ENCODE peak calls at places on chromosomes 7 and 10, in four cellular contexts. Z is Calu3, U is EL, J is hypothalamus. E is an unnamed sample.

GRCh38 chr10:52191049-52191448 is 123.0 kb upstream of the DKK1 start:
- DNase-seq in Z (no peak), U (no peak), J (no peak), E (no peak)

GRCh38 chr7:108201766-108202165 is 71.6 kb upstream of the LAMB4 start:
- DNase-seq in Z (no peak), U (no peak), J (no peak), E (no peak)

GRCh38 chr10:3143791-3144434 is 28.7 kb downstream of the PITRM1 start:
- DNase-seq in Z (no peak), U (no peak), J (no peak), E (no peak)

GRCh38 chr10:13717936-13718772 is 131.4 kb downstream of the PRPF18 start:
- DNase-seq in Z (peak), U (peak), J (peak), E (no peak)

GRCh38 chr7:38775503-38775902 is 133.5 kb downstream of the VPS41 start:
- DNase-seq in Z (no peak), U (no peak), J (no peak), E (no peak)

GRCh38 chr7:12949060-12950045 is 261.9 kb downstream of the ARL4A start:
- DNase-seq in Z (no peak), U (no peak), J (no peak), E (no peak)

GRCh38 chr10:62610649-62611229 is 193.8 kb upstream of the ADO start:
- DNase-seq in Z (peak), U (peak), J (peak), E (peak)

GRCh38 chr7:33753881-33754525 is 151.3 kb upstream of the BMPER start:
- DNase-seq in Z (no peak), U (no peak), J (no peak), E (no peak)

GRCh38 chr10:76303682-76304316 is 872.4 kb downstream of the LRMDA start:
- DNase-seq in Z (peak), U (peak), J (no peak), E (peak)

GRCh38 chr10:12130237-12130872 is 878 bp downstream of the SEC61A2 start:
- DNase-seq in Z (peak), U (peak), J (no peak), E (no peak)

GRCh38 chr7:101535333-101535732 is 93.8 kb downstream of the MYL10 start:
- DNase-seq in Z (no peak), U (no peak), J (no peak), E (no peak)

GRCh38 chr7:99824091-99824490 is 3.7 kb upstream of the CYP3A43 start:
- DNase-seq in Z (no peak), U (no peak), J (no peak), E (no peak)

GRCh38 chr10:100442548-100442947 is 20.3 kb upstream of the WNT8B start:
- DNase-seq in Z (no peak), U (no peak), J (no peak), E (no peak)

GRCh38 chr10:128046934-128047251 is 79.3 kb downstream of the MKI67 start:
- DNase-seq in Z (no peak), U (no peak), J (no peak), E (no peak)

GRCh38 chr7:22572292-22572691 is 72.3 kb upstream of the STEAP1B start:
- DNase-seq in Z (peak), U (peak), J (no peak), E (no peak)

GRCh38 chr7:21636694-21637093 is 93.9 kb downstream of the DNAH11 start:
- DNase-seq in Z (no peak), U (no peak), J (no peak), E (no peak)

GRCh38 chr7:142391191-142391992 is 133.5 kb upstream of the PRSS58 start:
- DNase-seq in Z (no peak), U (peak), J (peak), E (peak)

E was measured in caudate nucleus.